ENCODE peak calls at places on chromosomes 13 and 19, in five cellular contexts. T is stimulated activated CD4-positive, alpha-beta T cell treated with anti-CD3 and anti-CD28 coated beads, Interleukin-1b, Interleukin-23, amount 100 ng/mL, for 48 hours; W is adrenal gland; I is substantia nigra; F is B cell. Q is an unnamed sample.

GRCh38 chr13:113774177-113775107 is 15.4 kb downstream of the TMEM255B start:
- DNase-seq in T (no peak), W (peak), I (no peak), F (no peak), Q (no peak)

GRCh38 chr13:43122706-43123268 is 99.4 kb downstream of the DNAJC15 start:
- DNase-seq in T (no peak), W (no peak), I (no peak), F (no peak), Q (no peak)

GRCh38 chr19:31214997-31215396 is 134.2 kb downstream of the TSHZ3 start:
- DNase-seq in T (no peak), W (no peak), I (no peak), F (no peak), Q (no peak)

GRCh38 chr13:64810701-64811258 is 2419.4 kb downstream of the PCDH9 start:
- DNase-seq in T (no peak), W (no peak), I (no peak), F (no peak), Q (no peak)

GRCh38 chr13:71522976-71523517 is 344.0 kb downstream of the DACH1 start:
- DNase-seq in T (no peak), W (no peak), I (no peak), F (no peak), Q (no peak)

GRCh38 chr13:34189946-34190345 is 372.0 kb downstream of the RFC3 start:
- DNase-seq in T (no peak), W (no peak), I (no peak), F (no peak), Q (no peak)

GRCh38 chr13:75860935-75861334 is 224.8 kb downstream of the LMO7 start:
- DNase-seq in T (no peak), W (no peak), I (no peak), F (no peak), Q (no peak)

GRCh38 chr19:47190167-47190727 is 40.8 kb downstream of the BBC3 start:
- DNase-seq in T (peak), W (peak), I (peak), F (no peak), Q (no peak)

GRCh38 chr19:8505680-8506401 is 3.4 kb upstream of the PRAM1 start:
- DNase-seq in T (peak), W (peak), I (no peak), F (peak), Q (no peak)

GRCh38 chr13:74246398-74246975 is 112.3 kb upstream of the KLF12 start:
- DNase-seq in T (peak), W (peak), I (no peak), F (no peak), Q (no peak)

GRCh38 chr19:51127032-51127431 is 2.3 kb downstream of the SIGLEC9 start:
- DNase-seq in T (no peak), W (no peak), I (no peak), F (no peak), Q (no peak)

GRCh38 chr13:113777311-113778260 is 18.6 kb downstream of the TMEM255B start:
- DNase-seq in T (no peak), W (no peak), I (no peak), F (no peak), Q (no peak)

GRCh38 chr19:51097166-51097736 is 11.0 kb downstream of the CTU1 start:
- DNase-seq in T (peak), W (peak), I (no peak), F (peak), Q (peak)

GRCh38 chr13:33072282-33072681 is 56.1 kb downstream of the KL start:
- DNase-seq in T (no peak), W (no peak), I (no peak), F (no peak), Q (no peak)

GRCh38 chr19:53671621-53672111 is 39.9 kb downstream of the DPRX start:
- DNase-seq in T (no peak), W (no peak), I (no peak), F (no peak), Q (no peak)

GRCh38 chr13:66207610-66208009 is 1022.5 kb downstream of the PCDH9 start:
- DNase-seq in T (no peak), W (no peak), I (no peak), F (no peak), Q (no peak)

GRCh38 chr13:24038846-24039330 is 121.6 kb upstream of the SPATA13 start:
- DNase-seq in T (no peak), W (no peak), I (peak), F (no peak), Q (no peak)